ENCODE peak calls at places on chromosomes 5 and 9, in four cellular contexts. H, L, W and S are unnamed samples.

GRCh38 chr5:148776780-148777179 is 49.6 kb upstream of the ADRB2 start:
- DNase-seq in H (no peak), L (no peak), W (no peak), S (peak)

GRCh38 chr5:93588586-93589347 is 5.7 kb downstream of the NR2F1 start:
- DNase-seq in H (no peak), L (no peak), W (no peak), S (no peak)

GRCh38 chr5:17436766-17437221 is 61.2 kb upstream of the TAF11L2 start:
- DNase-seq in H (no peak), L (no peak), W (no peak), S (no peak)

GRCh38 chr9:113056191-113057106 is at the start of gene ZFP37:
- DNase-seq in H (peak), L (peak), W (peak), S (peak)

GRCh38 chr5:10310073-10310779 is 2.5 kb upstream of the CMBL start:
- DNase-seq in H (no peak), L (no peak), W (no peak), S (peak)

GRCh38 chr5:61425918-61426317 is 93.9 kb downstream of the ZSWIM6 start:
- DNase-seq in H (no peak), L (no peak), W (no peak), S (no peak)

GRCh38 chr5:170319281-170319680 is 21.7 kb upstream of the LCP2 start:
- DNase-seq in H (no peak), L (no peak), W (no peak), S (no peak)

GRCh38 chr5:94908889-94909480 is 290.5 kb downstream of the SLF1 start:
- DNase-seq in H (peak), L (no peak), W (no peak), S (peak)

GRCh38 chr9:23665051-23665450 is 161.0 kb downstream of the ELAVL2 start:
- DNase-seq in H (no peak), L (no peak), W (no peak), S (no peak)

GRCh38 chr9:16293610-16294009 is 576.9 kb downstream of the BNC2 start:
- DNase-seq in H (no peak), L (no peak), W (no peak), S (no peak)

GRCh38 chr5:80516826-80517225 is 28.9 kb downstream of the FAM151B start:
- DNase-seq in H (peak), L (no peak), W (peak), S (peak)

GRCh38 chr9:104843644-104844226 is 79.8 kb downstream of the NIPSNAP3B start:
- DNase-seq in H (no peak), L (no peak), W (no peak), S (no peak)

DNA sequence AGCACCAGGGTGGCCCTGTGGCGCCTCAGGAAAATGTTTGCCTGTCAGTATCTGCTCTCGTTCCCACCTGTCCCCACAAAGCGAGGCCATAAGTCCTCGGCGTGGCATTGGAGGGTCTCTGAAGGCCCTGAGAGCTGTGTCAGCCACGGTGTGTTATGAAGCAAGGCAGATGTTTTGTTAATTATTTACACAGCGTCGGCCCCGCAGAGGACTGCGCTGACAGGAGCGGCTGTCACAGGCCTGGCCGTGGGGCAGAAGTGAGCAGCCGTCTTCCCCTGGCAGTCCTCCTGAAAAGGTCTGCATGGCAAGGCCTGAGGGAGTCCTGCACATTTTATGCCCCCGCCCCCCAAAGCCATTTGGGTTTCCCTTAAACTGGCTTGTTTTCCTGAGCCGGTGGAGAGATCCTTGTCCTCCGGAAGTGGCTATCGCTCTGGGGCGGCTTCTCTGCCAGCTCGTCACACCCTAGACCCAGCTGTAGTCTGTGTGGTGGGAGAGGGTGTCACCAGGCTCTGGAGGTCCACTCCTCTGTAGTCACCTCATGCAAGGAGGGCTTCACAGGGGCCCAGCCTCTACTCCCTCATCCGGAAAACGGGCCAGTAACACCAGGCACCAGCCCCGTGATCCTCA is 6.2 kb downstream of the NEK6 start:
- DNase-seq in H (no peak), L (no peak), W (no peak), S (no peak)
- TF ChIP-seq ZNF274 in H (no peak), L (no peak), W (no peak), S (no peak)

DNA sequence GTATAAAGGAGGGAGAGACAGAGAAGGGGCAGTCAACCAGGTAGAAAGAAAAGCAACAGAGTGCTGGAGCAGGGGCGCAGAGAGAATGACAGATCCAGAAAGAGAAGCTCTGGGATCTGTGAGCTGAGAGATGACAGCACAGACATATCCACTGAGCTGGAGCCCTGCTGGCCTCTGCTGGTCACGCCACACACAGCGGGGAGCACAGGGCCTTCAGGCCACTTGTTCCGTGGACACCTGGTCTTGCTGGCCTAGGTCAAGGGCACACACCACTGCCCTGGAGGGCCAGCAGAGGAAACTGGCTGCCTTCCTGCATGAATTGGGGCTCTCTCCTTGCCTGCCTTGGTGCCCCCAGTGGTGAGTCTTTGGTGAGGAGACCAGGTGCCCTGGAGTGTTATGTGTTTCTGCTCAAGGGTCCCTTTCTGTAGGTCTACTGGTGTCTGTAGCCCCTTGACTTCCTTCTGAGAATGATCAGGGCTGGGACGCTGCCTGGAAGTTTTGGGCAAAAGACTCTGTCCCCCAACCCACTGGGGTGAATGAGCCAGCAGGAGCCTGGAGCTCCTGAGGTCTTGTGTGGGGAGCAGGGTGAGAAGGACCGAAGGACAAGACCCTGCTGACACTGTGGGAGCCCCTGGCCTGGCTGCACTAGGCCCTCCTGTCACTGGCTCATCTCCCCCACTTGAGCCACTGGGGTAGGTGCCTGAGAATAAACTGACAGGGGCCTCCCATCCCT is 59.2 kb upstream of the ADAMTS2 start:
- DNase-seq in H (no peak), L (peak), W (no peak), S (no peak)
- TF ChIP-seq CTCF in H (peak), L (no peak), W (no peak), S (peak)

GRCh38 chr9:20702565-20702964 is 18.5 kb downstream of the FOCAD start:
- DNase-seq in H (no peak), L (no peak), W (no peak), S (no peak)

GRCh38 chr9:20698799-20699198 is 14.7 kb downstream of the FOCAD start:
- DNase-seq in H (no peak), L (no peak), W (no peak), S (no peak)

GRCh38 chr9:20707708-20708107 is 23.6 kb downstream of the FOCAD start:
- DNase-seq in H (no peak), L (no peak), W (no peak), S (no peak)

GRCh38 chr9:20701058-20701457 is 17.0 kb downstream of the FOCAD start:
- DNase-seq in H (no peak), L (no peak), W (no peak), S (no peak)

GRCh38 chr9:20703146-20703545 is 19.1 kb downstream of the FOCAD start:
- DNase-seq in H (no peak), L (no peak), W (no peak), S (no peak)
- TF ChIP-seq EGR1 in H (no peak), L (no peak), W (no peak), S (no peak)

GRCh38 chr9:127450170-127450830 is 906 bp downstream of the RPL12 start:
- DNase-seq in H (peak), L (no peak), W (no peak), S (no peak)
- TF ChIP-seq ZNF274 in H (no peak), L (no peak), W (no peak), S (no peak)

GRCh38 chr9:93297659-93298497 is 113.9 kb downstream of the WNK2 start:
- DNase-seq in H (peak), L (peak), W (no peak), S (no peak)
- TF ChIP-seq CTCF in H (no peak), L (peak), W (no peak), S (no peak)